ENCODE peak calls at places on chromosomes 6 and 20, in nine cellular contexts. N is CD8-positive, alpha-beta T cell; K is cardiac muscle cell; G is mammary epithelial cell; O is colonic mucosa; X is testis; R is pancreas; E is psoas muscle; B is left ventricle myocardium inferior. D is an unnamed sample. For H3K4me1 and H3K27me3, the result is how much of the 10 kb centered on the place peaks cover.

GRCh38 chr6:36977470-36977941 is 8.5 kb downstream of the MTCH1 start:
- DNase-seq in X (no peak), B (no peak), O (no peak), K (no peak), R (no peak), G (no peak), E (no peak), N (no peak), D (peak)

GRCh38 chr6:135935951-135936601 is 84.6 kb downstream of the PDE7B start:
- DNase-seq in X (no peak), B (no peak), E (no peak), O (no peak), G (peak), N (no peak), K (no peak), R (no peak), D (no peak)

GRCh38 chr20:35663516-35663812 is 1.2 kb downstream of the CPNE1 start:
- DNase-seq in O (no peak), R (no peak), G (no peak), X (no peak), E (no peak), K (no peak), N (no peak), B (no peak), D (no peak)

GRCh38 chr20:58950603-58951002 is 30.5 kb upstream of the NELFCD start:
- DNase-seq in X (no peak), O (no peak), K (no peak), R (no peak), E (no peak), N (no peak), G (no peak), B (no peak), D (no peak)

GRCh38 chr6:34237722-34238506 is 1.2 kb downstream of the HMGA1 start:
- DNase-seq in N (peak), G (no peak), B (no peak), K (peak), E (peak), O (peak), R (peak), X (no peak), D (peak)

GRCh38 chr6:99219788-99220187 is 129.7 kb downstream of the FAXC start:
- DNase-seq in G (no peak), X (no peak), O (no peak), R (no peak), B (no peak), N (no peak), K (peak), E (no peak), D (peak)

GRCh38 chr6:33812669-33813068 is 8.9 kb upstream of the MLN start:
- DNase-seq in G (peak), X (peak), B (peak), R (peak), N (peak), E (peak), K (peak), O (peak), D (peak)

GRCh38 chr6:139519571-139520031 is 145.2 kb upstream of the CITED2 start:
- DNase-seq in N (no peak), R (no peak), E (no peak), K (no peak), B (no peak), G (no peak), X (no peak), O (no peak), D (no peak)

GRCh38 chr6:166987930-166988329 is 11.3 kb upstream of the CEP43 start:
- DNase-seq in K (no peak), X (no peak), B (no peak), N (no peak), G (no peak), O (no peak), R (no peak), E (no peak), D (no peak)

GRCh38 chr6:93124226-93124625 is 295.1 kb downstream of the EPHA7 start:
- DNase-seq in G (no peak), E (no peak), R (no peak), K (no peak), X (no peak), O (no peak), N (no peak), B (no peak), D (no peak)

GRCh38 chr20:12321746-12322145 is 404.1 kb downstream of the BTBD3 start:
- DNase-seq in G (no peak), R (no peak), N (no peak), E (no peak), X (no peak), O (no peak), K (no peak), B (no peak), D (no peak)

GRCh38 chr6:129317931-129318820 is 391.8 kb downstream of the ARHGAP18 start:
- DNase-seq in E (no peak), O (peak), R (no peak), B (no peak), K (no peak), X (no peak), N (no peak), G (peak), D (no peak)

GRCh38 chr6:54020311-54020710 is 90.9 kb upstream of the MLIP start:
- DNase-seq in R (no peak), X (no peak), O (no peak), G (no peak), K (no peak), N (no peak), E (no peak), B (no peak), D (no peak)

GRCh38 chr20:61325718-61326117 is 73.7 kb downstream of the CDH4 start:
- DNase-seq in B (no peak), R (no peak), G (no peak), O (no peak), E (no peak), X (no peak), N (no peak), K (no peak), D (no peak)

GRCh38 chr6:87730310-87730709 is 28.3 kb upstream of the AKIRIN2 start:
- DNase-seq in K (no peak), B (peak), N (no peak), O (peak), R (no peak), G (peak), X (peak), E (peak), D (no peak)

GRCh38 chr20:4091332-4092135 is 76.2 kb upstream of the RNF24 start:
- DNase-seq in R (peak), B (peak), X (peak), G (peak), N (peak), O (peak), K (peak), E (peak), D (peak)

GRCh38 chr6:12584631-12585405 is 131.7 kb upstream of the PHACTR1 start:
- DNase-seq in G (no peak), R (no peak), O (no peak), N (no peak), B (no peak), X (no peak), K (no peak), E (no peak), D (no peak)

GRCh38 chr6:20124545-20124944 is 87.7 kb downstream of the MBOAT1 start:
- DNase-seq in B (no peak), X (no peak), G (no peak), R (no peak), N (no peak), O (no peak), E (no peak), K (peak), D (no peak)

GRCh38 chr20:43191946-43192847 is 2.5 kb upstream of the PTPRT start:
- DNase-seq in E (no peak), O (no peak), N (no peak), K (peak), R (peak), G (no peak), X (peak), B (no peak), D (peak)

GRCh38 chr6:5979650-5980427 is 26.9 kb downstream of the NRN1 start:
- DNase-seq in G (peak), B (no peak), E (no peak), K (no peak), N (no peak), X (no peak), O (no peak), R (no peak), D (no peak)

GRCh38 chr6:24720131-24720603 is 1.2 kb upstream of the C6orf62 start:
- DNase-seq in K (peak), G (peak), E (peak), R (peak), N (peak), X (peak), O (peak), B (peak), D (peak)

GRCh38 chr6:135521431-135521830 is 23.9 kb upstream of the AHI1 start:
- DNase-seq in R (no peak), K (no peak), O (no peak), N (no peak), X (no peak), G (no peak), B (no peak), E (no peak), D (no peak)

GRCh38 chr6:21845018-21845417 is 251.5 kb downstream of the SOX4 start:
- DNase-seq in X (no peak), N (no peak), K (no peak), R (no peak), E (no peak), O (no peak), B (no peak), G (no peak), D (no peak)

GRCh38 chr20:6612615-6612917 is 154.9 kb upstream of the BMP2 start:
- DNase-seq in G (no peak), E (no peak), B (no peak), N (no peak), O (no peak), X (no peak), K (no peak), R (no peak), D (no peak)

GRCh38 chr6:16244869-16245451 is 6.6 kb downstream of the GMPR start:
- DNase-seq in R (no peak), B (no peak), X (no peak), N (no peak), E (no peak), O (no peak), G (peak), K (peak), D (no peak)

GRCh38 chr6:124482071-124482491 is 480.2 kb upstream of the RNF217 start:
- DNase-seq in K (no peak), X (no peak), B (no peak), E (no peak), R (no peak), O (no peak), G (no peak), N (no peak), D (no peak)

GRCh38 chr6:149473080-149474052 is 11.4 kb downstream of the ZC3H12D start:
- DNase-seq in G (peak), K (no peak), B (no peak), E (no peak), N (no peak), O (peak), R (no peak), X (peak), D (no peak)

GRCh38 chr6:156953478-156954146 is 176.4 kb downstream of the ARID1B start:
- DNase-seq in B (no peak), R (no peak), O (no peak), G (peak), K (peak), E (no peak), X (no peak), N (no peak), D (peak)
- TF ChIP-seq CTCF in B (peak), R (no peak), O (no peak), G (peak), K (peak), E (no peak), X (peak), N (peak), D (peak)

DNA sequence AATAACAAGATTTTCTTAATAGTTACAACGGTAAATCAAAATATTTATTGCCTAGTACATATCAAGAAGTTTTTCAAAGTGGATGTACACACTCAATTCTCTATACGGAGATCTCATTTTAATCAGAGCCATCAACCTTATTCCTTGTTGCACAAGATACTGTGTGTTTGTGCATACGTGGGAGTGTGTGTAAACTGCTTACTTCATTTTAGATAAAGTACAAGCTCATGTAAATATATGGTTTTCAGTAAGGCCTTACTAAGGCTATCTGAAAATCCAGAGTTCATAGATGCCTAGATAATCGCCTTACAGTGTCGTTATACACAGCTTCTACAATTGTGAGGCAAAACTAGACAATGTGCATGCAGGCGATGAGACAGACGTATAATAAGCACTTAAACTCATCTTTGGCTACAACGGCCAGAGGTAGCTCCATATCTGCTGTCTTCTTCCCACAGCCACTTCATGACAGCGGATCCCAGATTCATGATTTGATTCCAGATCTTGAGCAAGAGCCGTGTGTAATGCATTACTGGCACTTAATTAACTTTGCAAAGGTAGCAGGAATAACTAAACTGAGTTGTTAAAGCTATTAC is 2.5 kb downstream of the PERP start:
- DNase-seq in K (no peak), N (no peak), X (no peak), B (no peak), E (no peak), G (peak), O (no peak), R (no peak), D (no peak)
- H3K4me1 ChIP-seq in K (under half), N (under half), X (under half), B (under half), E (under half), G (under half), O (under half), R (under half), D (under half)

GRCh38 chr20:64166712-64167615 is 2.7 kb downstream of the MYT1 start:
- DNase-seq in R (no peak), B (no peak), G (no peak), E (no peak), N (no peak), O (no peak), K (peak), X (no peak), D (no peak)
- H3K27me3 ChIP-seq in R (under half), B (half or more), G (under half), E (half or more), N (under half), O (under half), K (under half), X (under half), D (under half)

DNA sequence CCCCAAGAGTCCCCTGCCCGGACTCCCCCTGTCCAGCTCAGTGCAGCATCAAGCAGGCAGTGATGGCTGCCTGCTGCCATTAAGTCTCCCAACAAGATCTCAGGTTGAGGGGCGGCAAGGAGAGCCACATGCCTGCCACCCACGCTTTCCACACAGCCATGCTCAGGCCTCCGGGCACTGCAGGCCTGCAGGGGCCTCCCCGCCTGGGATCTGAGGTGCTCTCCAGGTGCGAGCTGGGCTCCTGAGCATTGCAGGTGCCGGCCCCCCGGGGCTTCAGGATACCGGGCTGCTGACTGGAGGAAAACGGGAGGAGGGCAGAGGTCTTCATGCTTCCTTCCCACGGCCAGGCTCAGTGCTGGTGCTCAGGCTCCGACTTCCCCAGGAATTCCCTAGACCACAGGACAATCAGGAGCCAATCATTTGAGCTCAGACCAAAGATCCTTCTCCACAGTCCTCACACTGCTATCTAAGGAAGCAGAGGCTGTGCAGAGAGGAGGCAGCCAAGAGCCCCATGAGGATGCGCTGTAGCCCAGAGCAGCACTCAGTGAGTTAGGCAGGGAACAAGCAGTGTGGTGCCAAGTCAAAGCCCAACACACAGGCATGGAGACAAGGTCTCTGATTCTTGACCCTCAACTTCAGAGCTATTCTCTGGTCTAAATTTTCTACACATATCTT is 52.7 kb downstream of the PYGB start:
- DNase-seq in R (no peak), N (no peak), X (peak), E (no peak), O (no peak), B (no peak), K (no peak), G (no peak), D (no peak)
- TF ChIP-seq CTCF in R (no peak), N (no peak), X (no peak), E (no peak), O (no peak), B (no peak), K (no peak), G (peak), D (no peak)

DNA sequence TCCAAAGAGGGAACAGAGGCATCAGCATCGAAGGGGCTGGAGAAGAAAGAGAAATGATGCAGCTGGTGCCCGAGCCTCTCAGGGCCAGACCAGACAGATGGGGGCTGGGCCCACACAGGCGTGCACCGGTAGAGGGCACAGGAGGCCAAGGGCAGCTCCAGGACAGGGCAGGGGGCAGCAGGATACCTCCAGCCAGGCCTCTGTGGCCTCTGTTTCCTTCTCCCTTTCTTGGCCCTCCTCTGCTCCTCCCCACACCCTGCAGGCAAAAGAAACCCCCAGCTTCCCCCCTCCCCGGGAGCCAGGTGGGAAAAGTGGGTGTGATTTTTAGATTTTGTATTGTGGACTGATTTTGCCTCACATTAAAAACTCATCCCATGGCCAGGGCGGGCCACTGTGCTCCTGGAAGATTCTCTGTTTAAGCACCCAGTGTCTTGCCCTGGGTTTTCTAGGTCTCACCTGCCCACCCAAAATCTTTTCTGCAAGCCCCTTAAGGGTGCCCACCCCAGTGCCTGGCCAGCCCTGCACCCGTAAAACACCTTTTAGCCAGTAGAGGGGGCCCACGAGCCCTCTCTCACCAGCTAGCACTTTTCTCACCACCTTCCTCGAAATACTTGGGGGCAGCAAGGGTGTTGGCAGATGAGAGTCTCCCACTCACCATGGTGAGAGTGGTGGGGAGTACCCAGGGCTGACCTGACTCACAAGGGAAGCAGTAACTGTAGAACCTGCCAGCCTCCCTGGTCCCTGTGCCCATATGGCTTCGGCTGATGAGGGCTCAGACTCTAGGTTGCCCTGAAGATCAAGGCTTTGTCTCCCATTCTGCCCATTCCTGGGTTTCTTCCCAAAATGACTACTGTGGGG is 35.7 kb upstream of the ID1 start:
- DNase-seq in B (peak), O (peak), E (peak), N (peak), K (peak), X (peak), G (peak), R (peak), D (peak)
- H3K4me1 ChIP-seq in B (half or more), O (under half), E (under half), N (under half), K (under half), X (under half), G (half or more), R (under half), D (under half)

GRCh38 chr6:28480253-28480932 is 35.2 kb downstream of the GPX6 start:
- DNase-seq in G (no peak), X (no peak), K (no peak), R (no peak), E (no peak), O (no peak), N (no peak), B (no peak), D (no peak)
- H3K27me3 ChIP-seq in G (under half), X (under half), K (under half), R (under half), E (under half), O (under half), N (under half), B (half or more), D (half or more)

GRCh38 chr20:8457978-8458377 is 325.9 kb downstream of the PLCB1 start:
- DNase-seq in O (no peak), X (no peak), K (no peak), G (no peak), E (no peak), B (no peak), R (no peak), N (no peak), D (no peak)

GRCh38 chr20:8449120-8449519 is 317.1 kb downstream of the PLCB1 start:
- DNase-seq in R (no peak), X (no peak), O (no peak), K (no peak), G (no peak), N (no peak), B (no peak), E (no peak), D (peak)

DNA sequence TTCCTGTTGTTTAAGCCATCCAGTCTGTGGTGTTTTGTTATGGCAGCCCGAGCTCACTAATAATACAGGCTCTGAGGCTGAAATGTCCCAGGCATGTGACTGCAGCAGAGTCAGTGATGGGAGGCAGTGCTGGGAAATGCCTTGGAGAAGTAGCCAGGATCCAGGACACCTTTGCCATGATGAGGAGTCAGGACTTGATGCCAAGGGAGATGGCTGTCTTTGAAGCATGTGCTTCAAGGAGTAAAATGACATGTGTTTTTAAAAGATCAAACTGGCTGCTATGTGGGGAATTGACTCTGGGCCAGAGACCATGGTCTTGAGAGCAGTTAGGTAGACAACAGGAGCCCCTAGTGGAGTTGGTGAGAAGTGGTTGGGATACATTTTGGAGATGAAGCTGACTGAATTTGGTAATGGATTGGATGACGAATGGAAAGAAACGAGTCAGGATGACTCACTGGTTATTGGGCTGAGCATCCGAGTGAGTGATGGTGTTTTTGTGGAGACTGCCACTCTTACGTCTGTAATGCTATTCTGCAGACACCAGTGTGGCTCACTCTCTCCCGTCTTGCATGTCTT is 322.2 kb downstream of the PLCB1 start:
- DNase-seq in G (peak), E (no peak), N (no peak), O (no peak), R (no peak), K (peak), X (peak), B (no peak), D (peak)
- TF ChIP-seq CTCF in G (peak), E (no peak), N (no peak), O (no peak), R (no peak), K (peak), X (no peak), B (peak), D (peak)

GRCh38 chr6:161377116-161377515 is 103.3 kb upstream of the AGPAT4 start:
- DNase-seq in E (no peak), G (no peak), B (no peak), O (no peak), N (no peak), K (no peak), X (no peak), R (no peak), D (no peak)

GRCh38 chr6:161374971-161375873 is 101.4 kb upstream of the AGPAT4 start:
- DNase-seq in X (peak), R (no peak), K (peak), O (peak), E (peak), N (no peak), G (peak), B (peak), D (peak)

GRCh38 chr6:161379828-161380598 is 106.2 kb upstream of the AGPAT4 start:
- DNase-seq in E (no peak), K (no peak), B (no peak), X (no peak), O (no peak), G (no peak), N (no peak), R (no peak), D (no peak)

GRCh38 chr6:161376367-161376766 is 102.5 kb upstream of the AGPAT4 start:
- DNase-seq in E (no peak), K (no peak), G (no peak), B (no peak), N (no peak), R (no peak), O (no peak), X (no peak), D (no peak)

GRCh38 chr6:161378115-161378514 is 104.3 kb upstream of the AGPAT4 start:
- DNase-seq in X (no peak), N (no peak), G (no peak), K (no peak), B (no peak), E (no peak), R (no peak), O (no peak), D (no peak)
- H3K4me1 ChIP-seq in X (under half), N (under half), G (under half), K (under half), B (under half), E (under half), R (under half), O (under half), D (under half)

D was measured in BE2C.